ENCODE peak calls at places on chromosomes 2 and 18, in seven cellular contexts. U is Peyer's patch, N is nephron progenitor cell, Z is kidney epithelial cell, R is GM12865, Y is H9, V is natural killer cell. C is an unnamed sample.

GRCh38 chr2:108417254-108417653 is 31.8 kb upstream of the GCC2 start:
- DNase-seq in Z (no peak), U (peak), V (no peak), N (no peak), Y (peak), R (peak), C (no peak)

GRCh38 chr18:46883180-46883579 is 34.1 kb downstream of the PIAS2 start:
- DNase-seq in Y (no peak), Z (no peak), N (no peak), V (no peak), U (no peak), R (no peak), C (no peak)

GRCh38 chr2:180571559-180571958 is 408.8 kb upstream of the UBE2E3 start:
- DNase-seq in U (no peak), R (no peak), N (no peak), Z (no peak), V (no peak), Y (no peak), C (no peak)

GRCh38 chr18:70781860-70782453 is 493.1 kb downstream of the SOCS6 start:
- DNase-seq in N (peak), R (peak), Z (no peak), V (no peak), U (peak), Y (peak), C (peak)

GRCh38 chr2:240518981-240519380 is 38.8 kb downstream of the ANKMY1 start:
- DNase-seq in U (no peak), Y (no peak), N (no peak), Z (no peak), R (no peak), V (no peak), C (no peak)

GRCh38 chr2:227703280-227703732 is 14.5 kb downstream of the SLC19A3 start:
- DNase-seq in V (no peak), N (no peak), U (no peak), R (no peak), Z (no peak), Y (no peak), C (no peak)

GRCh38 chr2:166700079-166700478 is 188.2 kb upstream of the XIRP2 start:
- DNase-seq in V (no peak), Z (no peak), Y (no peak), U (no peak), R (no peak), N (no peak), C (no peak)

GRCh38 chr2:120531365-120531764 is 185.4 kb downstream of the INHBB start:
- DNase-seq in V (no peak), N (no peak), Z (no peak), Y (no peak), R (no peak), U (no peak), C (no peak)

GRCh38 chr2:234964631-234965461 is 13.0 kb downstream of the SH3BP4 start:
- DNase-seq in R (no peak), Y (no peak), U (no peak), N (no peak), Z (no peak), V (no peak), C (no peak)

GRCh38 chr18:31275722-31276463 is 42.1 kb upstream of the DSG1 start:
- DNase-seq in V (no peak), U (peak), Z (no peak), Y (no peak), R (peak), N (no peak), C (no peak)

DNA sequence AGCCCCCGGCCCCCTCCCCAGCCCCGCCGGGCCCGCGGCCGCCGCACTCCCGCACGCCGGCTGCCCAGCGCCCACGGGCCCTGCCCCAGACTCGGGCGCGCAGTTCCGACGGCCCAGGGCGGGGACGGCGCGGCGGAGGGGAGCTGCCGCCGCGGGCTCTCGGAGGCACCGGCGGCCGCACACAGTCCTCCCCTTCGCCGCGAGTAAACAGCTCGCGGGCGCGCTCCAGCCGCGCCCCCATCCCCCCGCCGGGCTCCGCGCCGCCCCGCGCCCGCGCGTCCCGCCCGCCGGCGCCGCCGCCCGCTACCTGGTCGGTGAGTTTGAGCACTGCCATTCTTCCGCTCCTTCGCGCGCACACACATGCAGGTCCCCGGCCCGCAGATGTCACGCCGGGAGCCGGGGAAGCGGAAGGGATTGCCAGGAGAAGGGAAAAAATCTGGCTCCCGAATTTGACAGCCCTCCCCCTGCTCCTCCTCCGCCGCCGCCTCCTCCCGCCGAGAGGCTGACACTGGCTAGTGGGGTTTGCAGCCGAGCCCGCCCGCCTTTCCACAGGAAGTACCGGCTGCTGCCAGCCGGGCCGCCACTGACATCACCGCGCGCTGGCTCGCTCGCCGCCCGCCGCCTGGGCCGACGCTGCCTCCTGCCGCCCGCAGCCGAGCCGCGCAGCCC is at the start of gene ANKRD44:
- DNase-seq in Z (peak), V (peak), U (peak), Y (peak), R (peak), N (peak), C (peak)
- TF ChIP-seq CTCF in Z (no peak), V (peak), U (peak), Y (peak), R (peak), N (no peak), C (peak)

GRCh38 chr18:686339-687111 is 25.9 kb downstream of the ENOSF1 start:
- DNase-seq in R (no peak), V (no peak), U (no peak), Y (peak), N (no peak), Z (no peak), C (no peak)

GRCh38 chr18:682833-683232 is 25.4 kb downstream of the TYMS start:
- DNase-seq in Z (no peak), V (no peak), Y (no peak), N (no peak), R (no peak), U (no peak), C (no peak)

GRCh38 chr18:688322-688721 is 24.1 kb downstream of the ENOSF1 start:
- DNase-seq in Z (no peak), V (no peak), Y (no peak), R (no peak), U (no peak), N (no peak), C (no peak)

GRCh38 chr18:683531-683930 is 26.1 kb downstream of the TYMS start:
- DNase-seq in V (no peak), Y (no peak), R (no peak), Z (no peak), N (no peak), U (no peak), C (no peak)

GRCh38 chr18:685438-685837 is 27.0 kb downstream of the ENOSF1 start:
- DNase-seq in N (no peak), Z (no peak), Y (no peak), R (no peak), U (no peak), V (no peak), C (no peak)
- TF ChIP-seq CTCF in N (no peak), Z (no peak), Y (no peak), R (no peak), U (no peak), V (no peak), C (no peak)

GRCh38 chr18:75916641-75916982 is 489.1 kb upstream of the SMIM21 start:
- DNase-seq in Y (no peak), U (no peak), Z (no peak), V (no peak), N (no peak), R (no peak), C (no peak)
- TF ChIP-seq CTCF in Y (no peak), U (no peak), Z (no peak), V (no peak), N (no peak), R (no peak), C (no peak)

GRCh38 chr2:217988840-217989204 is 14.0 kb downstream of the TNS1 start:
- DNase-seq in Y (no peak), Z (no peak), N (no peak), U (no peak), R (no peak), V (no peak), C (no peak)
- TF ChIP-seq CTCF in Y (peak), Z (no peak), N (peak), U (no peak), R (no peak), V (no peak), C (no peak)

GRCh38 chr2:78994789-78995188 is 30.7 kb upstream of the REG3G start:
- DNase-seq in N (no peak), V (no peak), R (no peak), U (no peak), Y (no peak), Z (no peak), C (no peak)

GRCh38 chr2:78992807-78993517 is 32.5 kb upstream of the REG3G start:
- DNase-seq in R (no peak), Z (no peak), U (peak), V (no peak), N (peak), Y (peak), C (no peak)

GRCh38 chr2:78993518-78994148 is 31.9 kb upstream of the REG3G start:
- DNase-seq in Y (no peak), V (no peak), N (no peak), Z (no peak), U (no peak), R (no peak), C (no peak)

GRCh38 chr2:78992451-78992806 is 33.1 kb upstream of the REG3G start:
- DNase-seq in U (no peak), Y (peak), V (no peak), R (no peak), Z (no peak), N (peak), C (no peak)
- TF ChIP-seq CTCF in U (no peak), Y (peak), V (no peak), R (peak), Z (peak), N (peak), C (peak)

GRCh38 chr2:3422161-3422767 is 42.8 kb downstream of the TRAPPC12 start:
- DNase-seq in Y (no peak), U (no peak), R (peak), N (no peak), Z (no peak), V (no peak), C (peak)

GRCh38 chr2:3421541-3421940 is 42.0 kb downstream of the TRAPPC12 start:
- DNase-seq in N (no peak), Y (no peak), Z (no peak), R (no peak), V (no peak), U (no peak), C (no peak)

GRCh38 chr2:3426615-3427014 is 47.1 kb downstream of the TRAPPC12 start:
- DNase-seq in Z (no peak), R (no peak), Y (no peak), V (no peak), U (no peak), N (no peak), C (no peak)

GRCh38 chr2:3423492-3424170 is 44.1 kb downstream of the TRAPPC12 start:
- DNase-seq in Y (peak), R (peak), V (peak), U (peak), N (peak), Z (no peak), C (peak)

GRCh38 chr2:3424171-3424795 is 44.8 kb downstream of the TRAPPC12 start:
- DNase-seq in V (no peak), U (no peak), Z (no peak), R (no peak), N (no peak), Y (no peak), C (no peak)
- TF ChIP-seq CTCF in V (peak), U (no peak), Z (no peak), R (no peak), N (no peak), Y (no peak), C (no peak)

GRCh38 chr2:43605079-43605655 is 9.3 kb upstream of the THADA start:
- DNase-seq in N (peak), U (no peak), R (peak), Z (peak), Y (peak), V (no peak), C (peak)
- TF ChIP-seq CTCF in N (peak), U (no peak), R (peak), Z (peak), Y (peak), V (peak), C (peak)

GRCh38 chr2:163800889-163801498 is 65.2 kb upstream of the FIGN start:
- DNase-seq in V (no peak), Y (no peak), R (no peak), Z (peak), U (no peak), N (peak), C (no peak)
- TF ChIP-seq CTCF in V (no peak), Y (no peak), R (no peak), Z (no peak), U (no peak), N (no peak), C (no peak)

GRCh38 chr2:17587469-17587868 is 47.0 kb downstream of the VSNL1 start:
- DNase-seq in V (no peak), Z (no peak), U (no peak), Y (no peak), R (no peak), N (no peak), C (no peak)
- TF ChIP-seq CTCF in V (no peak), Z (no peak), U (no peak), Y (no peak), R (no peak), N (no peak), C (no peak)